ENCODE peak calls at places on chromosome 10, in six cellular contexts. One of them, this sample, is unnamed.

GRCh38 chr10:13707156-13707881 is 120.6 kb downstream of the PRPF18 start:
- DNase-seq in T-helper 22 cell: no peak
- DNase-seq in activated CD8-positive, alpha-beta memory T cell treated with anti-CD3 and anti-CD28 coated beads, Interleukin-2, amount 50 U/mL, for 48 hours: peak
- DNase-seq in nephron progenitor cell: peak
- DNase-seq in anterior cingulate cortex: peak
- DNase-seq in uterus: peak
- DNase-seq in this sample: peak

GRCh38 chr10:100146875-100147665 is 38.8 kb downstream of the ERLIN1 start:
- DNase-seq in T-helper 22 cell: no peak
- DNase-seq in activated CD8-positive, alpha-beta memory T cell treated with anti-CD3 and anti-CD28 coated beads, Interleukin-2, amount 50 U/mL, for 48 hours: no peak
- DNase-seq in nephron progenitor cell: no peak
- DNase-seq in anterior cingulate cortex: no peak
- DNase-seq in uterus: no peak
- DNase-seq in this sample: no peak

GRCh38 chr10:129768437-129769355 is 195.4 kb downstream of the EBF3 start:
- DNase-seq in T-helper 22 cell: no peak
- DNase-seq in activated CD8-positive, alpha-beta memory T cell treated with anti-CD3 and anti-CD28 coated beads, Interleukin-2, amount 50 U/mL, for 48 hours: peak
- DNase-seq in nephron progenitor cell: peak
- DNase-seq in anterior cingulate cortex: no peak
- DNase-seq in uterus: peak
- DNase-seq in this sample: no peak

GRCh38 chr10:48274636-48275035 is at the start of gene FRMPD2:
- DNase-seq in T-helper 22 cell: no peak
- DNase-seq in activated CD8-positive, alpha-beta memory T cell treated with anti-CD3 and anti-CD28 coated beads, Interleukin-2, amount 50 U/mL, for 48 hours: no peak
- DNase-seq in nephron progenitor cell: no peak
- DNase-seq in anterior cingulate cortex: no peak
- DNase-seq in uterus: no peak
- DNase-seq in this sample: no peak

GRCh38 chr10:21146446-21146789 is 249.3 kb upstream of the NEBL start:
- DNase-seq in T-helper 22 cell: no peak
- DNase-seq in activated CD8-positive, alpha-beta memory T cell treated with anti-CD3 and anti-CD28 coated beads, Interleukin-2, amount 50 U/mL, for 48 hours: no peak
- DNase-seq in nephron progenitor cell: no peak
- DNase-seq in anterior cingulate cortex: no peak
- DNase-seq in uterus: no peak
- DNase-seq in this sample: no peak

GRCh38 chr10:79367421-79368189 is 20.3 kb downstream of the PPIF start:
- DNase-seq in T-helper 22 cell: no peak
- DNase-seq in activated CD8-positive, alpha-beta memory T cell treated with anti-CD3 and anti-CD28 coated beads, Interleukin-2, amount 50 U/mL, for 48 hours: no peak
- DNase-seq in nephron progenitor cell: no peak
- DNase-seq in anterior cingulate cortex: no peak
- DNase-seq in uterus: no peak
- DNase-seq in this sample: no peak

GRCh38 chr10:2576892-2577291 is 490.5 kb upstream of the PFKP start:
- DNase-seq in T-helper 22 cell: no peak
- DNase-seq in activated CD8-positive, alpha-beta memory T cell treated with anti-CD3 and anti-CD28 coated beads, Interleukin-2, amount 50 U/mL, for 48 hours: no peak
- DNase-seq in nephron progenitor cell: no peak
- DNase-seq in anterior cingulate cortex: no peak
- DNase-seq in uterus: no peak
- DNase-seq in this sample: no peak

GRCh38 chr10:35723992-35724391 is 81.9 kb upstream of the FZD8 start:
- DNase-seq in T-helper 22 cell: no peak
- DNase-seq in activated CD8-positive, alpha-beta memory T cell treated with anti-CD3 and anti-CD28 coated beads, Interleukin-2, amount 50 U/mL, for 48 hours: no peak
- DNase-seq in nephron progenitor cell: no peak
- DNase-seq in anterior cingulate cortex: no peak
- DNase-seq in uterus: no peak
- DNase-seq in this sample: no peak

GRCh38 chr10:86632951-86633350 is 21.4 kb upstream of the OPN4 start:
- DNase-seq in T-helper 22 cell: no peak
- DNase-seq in activated CD8-positive, alpha-beta memory T cell treated with anti-CD3 and anti-CD28 coated beads, Interleukin-2, amount 50 U/mL, for 48 hours: no peak
- DNase-seq in nephron progenitor cell: no peak
- DNase-seq in anterior cingulate cortex: no peak
- DNase-seq in uterus: no peak
- DNase-seq in this sample: no peak

GRCh38 chr10:31062856-31063255 is 31.2 kb upstream of the ZNF438 start:
- DNase-seq in T-helper 22 cell: no peak
- DNase-seq in activated CD8-positive, alpha-beta memory T cell treated with anti-CD3 and anti-CD28 coated beads, Interleukin-2, amount 50 U/mL, for 48 hours: no peak
- DNase-seq in nephron progenitor cell: no peak
- DNase-seq in anterior cingulate cortex: no peak
- DNase-seq in uterus: no peak
- DNase-seq in this sample: no peak

GRCh38 chr10:92222603-92223275 is 68.1 kb downstream of the CPEB3 start:
- DNase-seq in T-helper 22 cell: no peak
- DNase-seq in activated CD8-positive, alpha-beta memory T cell treated with anti-CD3 and anti-CD28 coated beads, Interleukin-2, amount 50 U/mL, for 48 hours: no peak
- DNase-seq in nephron progenitor cell: no peak
- DNase-seq in anterior cingulate cortex: no peak
- DNase-seq in uterus: no peak
- DNase-seq in this sample: no peak

GRCh38 chr10:115861864-115862263 is 411.1 kb downstream of the GFRA1 start:
- DNase-seq in T-helper 22 cell: no peak
- DNase-seq in activated CD8-positive, alpha-beta memory T cell treated with anti-CD3 and anti-CD28 coated beads, Interleukin-2, amount 50 U/mL, for 48 hours: no peak
- DNase-seq in nephron progenitor cell: no peak
- DNase-seq in anterior cingulate cortex: no peak
- DNase-seq in uterus: no peak
- DNase-seq in this sample: no peak

GRCh38 chr10:130747946-130748345 is 563.6 kb downstream of the TCERG1L start:
- DNase-seq in T-helper 22 cell: no peak
- DNase-seq in activated CD8-positive, alpha-beta memory T cell treated with anti-CD3 and anti-CD28 coated beads, Interleukin-2, amount 50 U/mL, for 48 hours: no peak
- DNase-seq in nephron progenitor cell: no peak
- DNase-seq in anterior cingulate cortex: no peak
- DNase-seq in uterus: no peak
- DNase-seq in this sample: no peak

GRCh38 chr10:56547163-56547562 is 186.1 kb upstream of the ZWINT start:
- DNase-seq in T-helper 22 cell: no peak
- DNase-seq in activated CD8-positive, alpha-beta memory T cell treated with anti-CD3 and anti-CD28 coated beads, Interleukin-2, amount 50 U/mL, for 48 hours: no peak
- DNase-seq in nephron progenitor cell: no peak
- DNase-seq in anterior cingulate cortex: no peak
- DNase-seq in uterus: no peak
- DNase-seq in this sample: no peak

GRCh38 chr10:116168329-116168728 is 104.7 kb downstream of the GFRA1 start:
- DNase-seq in T-helper 22 cell: no peak
- DNase-seq in activated CD8-positive, alpha-beta memory T cell treated with anti-CD3 and anti-CD28 coated beads, Interleukin-2, amount 50 U/mL, for 48 hours: no peak
- DNase-seq in nephron progenitor cell: no peak
- DNase-seq in anterior cingulate cortex: no peak
- DNase-seq in uterus: no peak
- DNase-seq in this sample: no peak

GRCh38 chr10:24214762-24215161 is 5.8 kb downstream of the KIAA1217 start:
- DNase-seq in T-helper 22 cell: no peak
- DNase-seq in activated CD8-positive, alpha-beta memory T cell treated with anti-CD3 and anti-CD28 coated beads, Interleukin-2, amount 50 U/mL, for 48 hours: no peak
- DNase-seq in nephron progenitor cell: no peak
- DNase-seq in anterior cingulate cortex: no peak
- DNase-seq in uterus: no peak
- DNase-seq in this sample: no peak

GRCh38 chr10:70970830-70971229 is 82.5 kb upstream of the PCBD1 start:
- DNase-seq in T-helper 22 cell: no peak
- DNase-seq in activated CD8-positive, alpha-beta memory T cell treated with anti-CD3 and anti-CD28 coated beads, Interleukin-2, amount 50 U/mL, for 48 hours: no peak
- DNase-seq in nephron progenitor cell: no peak
- DNase-seq in anterior cingulate cortex: no peak
- DNase-seq in uterus: no peak
- DNase-seq in this sample: no peak

GRCh38 chr10:117214401-117214800 is 17.1 kb downstream of the KCNK18 start:
- DNase-seq in T-helper 22 cell: no peak
- DNase-seq in activated CD8-positive, alpha-beta memory T cell treated with anti-CD3 and anti-CD28 coated beads, Interleukin-2, amount 50 U/mL, for 48 hours: no peak
- DNase-seq in nephron progenitor cell: no peak
- DNase-seq in anterior cingulate cortex: no peak
- DNase-seq in uterus: no peak
- DNase-seq in this sample: no peak

GRCh38 chr10:124517931-124518330 is 56.3 kb downstream of the LHPP start:
- DNase-seq in T-helper 22 cell: no peak
- DNase-seq in activated CD8-positive, alpha-beta memory T cell treated with anti-CD3 and anti-CD28 coated beads, Interleukin-2, amount 50 U/mL, for 48 hours: no peak
- DNase-seq in nephron progenitor cell: no peak
- DNase-seq in anterior cingulate cortex: no peak
- DNase-seq in uterus: no peak
- DNase-seq in this sample: no peak

GRCh38 chr10:60646966-60647796 is 131.1 kb upstream of the CDK1 start:
- DNase-seq in T-helper 22 cell: no peak
- DNase-seq in activated CD8-positive, alpha-beta memory T cell treated with anti-CD3 and anti-CD28 coated beads, Interleukin-2, amount 50 U/mL, for 48 hours: no peak
- DNase-seq in nephron progenitor cell: peak
- DNase-seq in anterior cingulate cortex: no peak
- DNase-seq in uterus: no peak
- DNase-seq in this sample: peak

GRCh38 chr10:71589617-71590551 is 129.7 kb downstream of the C10orf105 start:
- DNase-seq in T-helper 22 cell: no peak
- DNase-seq in activated CD8-positive, alpha-beta memory T cell treated with anti-CD3 and anti-CD28 coated beads, Interleukin-2, amount 50 U/mL, for 48 hours: no peak
- DNase-seq in nephron progenitor cell: no peak
- DNase-seq in anterior cingulate cortex: no peak
- DNase-seq in uterus: no peak
- DNase-seq in this sample: no peak

GRCh38 chr10:129894721-129895120 is 69.4 kb downstream of the EBF3 start:
- DNase-seq in T-helper 22 cell: no peak
- DNase-seq in activated CD8-positive, alpha-beta memory T cell treated with anti-CD3 and anti-CD28 coated beads, Interleukin-2, amount 50 U/mL, for 48 hours: no peak
- DNase-seq in nephron progenitor cell: no peak
- DNase-seq in anterior cingulate cortex: no peak
- DNase-seq in uterus: no peak
- DNase-seq in this sample: no peak

GRCh38 chr10:130686680-130687300 is 550.6 kb downstream of the GLRX3 start:
- DNase-seq in T-helper 22 cell: no peak
- DNase-seq in activated CD8-positive, alpha-beta memory T cell treated with anti-CD3 and anti-CD28 coated beads, Interleukin-2, amount 50 U/mL, for 48 hours: no peak
- DNase-seq in nephron progenitor cell: peak
- DNase-seq in anterior cingulate cortex: no peak
- DNase-seq in uterus: no peak
- DNase-seq in this sample: no peak

GRCh38 chr10:96753956-96754355 is 33.6 kb upstream of the PIK3AP1 start:
- DNase-seq in T-helper 22 cell: no peak
- DNase-seq in activated CD8-positive, alpha-beta memory T cell treated with anti-CD3 and anti-CD28 coated beads, Interleukin-2, amount 50 U/mL, for 48 hours: no peak
- DNase-seq in nephron progenitor cell: no peak
- DNase-seq in anterior cingulate cortex: no peak
- DNase-seq in uterus: no peak
- DNase-seq in this sample: no peak